ENCODE peak calls at places on chromosomes 7 and 10, in six cellular contexts. O, A, T, R, M and S are unnamed samples. For H3K36me3 and H3K27me3, the result is how much of the 10 kb centered on the place peaks cover.

GRCh38 chr10:35752469-35753450 is 110.7 kb upstream of the FZD8 start:
- DNase-seq in O (no peak), A (no peak), T (peak), R (no peak), M (peak), S (no peak)

GRCh38 chr7:54705436-54705835 is 53.6 kb downstream of the SEC61G start:
- DNase-seq in O (peak), A (no peak), T (no peak), R (peak), M (no peak), S (peak)

GRCh38 chr10:123766761-123767160 is 100.6 kb downstream of the GPR26 start:
- DNase-seq in O (peak), A (no peak), T (no peak), R (no peak), M (no peak), S (no peak)

GRCh38 chr10:101829561-101830315 is 11.5 kb upstream of the OGA start:
- DNase-seq in O (peak), A (peak), T (peak), R (no peak), M (peak), S (peak)

GRCh38 chr7:128919241-128919640 is 8.7 kb upstream of the KCP start:
- DNase-seq in O (no peak), A (no peak), T (no peak), R (no peak), M (no peak), S (no peak)

GRCh38 chr7:16891338-16891737 is 9.6 kb upstream of the AGR3 start:
- DNase-seq in O (peak), A (peak), T (no peak), R (peak), M (no peak), S (no peak)

GRCh38 chr7:99618726-99619125 is 2.0 kb downstream of the ZSCAN25 start:
- DNase-seq in O (peak), A (no peak), T (no peak), R (no peak), M (no peak), S (no peak)

GRCh38 chr7:111082351-111082750 is 8.6 kb upstream of the LRRN3 start:
- DNase-seq in O (peak), A (no peak), T (no peak), R (no peak), M (no peak), S (no peak)

GRCh38 chr10:31595992-31596391 is 277.0 kb downstream of the ZEB1 start:
- DNase-seq in O (no peak), A (no peak), T (no peak), R (no peak), M (no peak), S (no peak)

GRCh38 chr7:149882264-149883048 is 8.7 kb downstream of the ATP6V0E2 start:
- DNase-seq in O (no peak), A (no peak), T (no peak), R (no peak), M (no peak), S (no peak)

GRCh38 chr7:80488851-80489370 is 23.0 kb downstream of the GNAT3 start:
- DNase-seq in O (no peak), A (no peak), T (no peak), R (no peak), M (no peak), S (no peak)

GRCh38 chr7:66188645-66189044 is 16.5 kb upstream of the TPST1 start:
- DNase-seq in O (no peak), A (no peak), T (no peak), R (no peak), M (no peak), S (no peak)

GRCh38 chr10:80204193-80204714 is 1.1 kb downstream of the ANXA11 start:
- DNase-seq in O (peak), A (no peak), T (peak), R (no peak), M (peak), S (no peak)

GRCh38 chr7:133053321-133053891 is 28.5 kb downstream of the CHCHD3 start:
- DNase-seq in O (peak), A (no peak), T (no peak), R (no peak), M (no peak), S (no peak)

GRCh38 chr7:47757946-47758371 is 176.0 kb upstream of the TNS3 start:
- DNase-seq in O (peak), A (no peak), T (peak), R (no peak), M (peak), S (peak)

GRCh38 chr7:100679129-100679926 is 5.8 kb downstream of the GNB2 start:
- DNase-seq in O (peak), A (no peak), T (no peak), R (no peak), M (no peak), S (no peak)

GRCh38 chr10:23186697-23187096 is 5.4 kb upstream of the PTF1A start:
- DNase-seq in O (no peak), A (no peak), T (no peak), R (no peak), M (no peak), S (no peak)

GRCh38 chr7:106050002-106050742 is 61.9 kb downstream of the SYPL1 start:
- DNase-seq in O (peak), A (no peak), T (no peak), R (no peak), M (no peak), S (peak)

GRCh38 chr7:7475601-7476000 is 60.1 kb downstream of the COL28A1 start:
- DNase-seq in O (peak), A (no peak), T (no peak), R (no peak), M (no peak), S (no peak)

GRCh38 chr10:61294131-61294530 is 159.1 kb downstream of the TMEM26 start:
- DNase-seq in O (no peak), A (no peak), T (no peak), R (no peak), M (no peak), S (no peak)

GRCh38 chr7:22302951-22303423 is 54.0 kb downstream of the RAPGEF5 start:
- DNase-seq in O (peak), A (no peak), T (no peak), R (no peak), M (no peak), S (no peak)

GRCh38 chr7:47253650-47254080 is 328.2 kb downstream of the TNS3 start:
- DNase-seq in O (peak), A (no peak), T (peak), R (peak), M (peak), S (peak)

GRCh38 chr10:93670372-93670771 is 32.0 kb downstream of the FRA10AC1 start:
- DNase-seq in O (no peak), A (no peak), T (no peak), R (no peak), M (no peak), S (no peak)

GRCh38 chr10:93672890-93673289 is 29.5 kb downstream of the FRA10AC1 start:
- DNase-seq in O (no peak), A (no peak), T (no peak), R (no peak), M (no peak), S (no peak)

GRCh38 chr10:93671042-93671441 is 31.4 kb downstream of the FRA10AC1 start:
- DNase-seq in O (no peak), A (no peak), T (no peak), R (no peak), M (no peak), S (no peak)

GRCh38 chr10:93672022-93672678 is 30.2 kb downstream of the FRA10AC1 start:
- DNase-seq in O (no peak), A (no peak), T (no peak), R (no peak), M (no peak), S (no peak)

GRCh38 chr10:93673791-93674190 is 28.6 kb downstream of the FRA10AC1 start:
- DNase-seq in O (no peak), A (no peak), T (no peak), R (no peak), M (no peak), S (no peak)
- H3K36me3 ChIP-seq in O (half or more), A (under half), T (half or more), R (under half), M (half or more), S (under half)

GRCh38 chr10:49242604-49243003 is 54.4 kb upstream of the TMEM273 start:
- DNase-seq in O (no peak), A (no peak), T (no peak), R (no peak), M (peak), S (peak)
- H3K27me3 ChIP-seq in O (half or more), A (under half), T (under half), R (under half), M (under half), S (under half)

GRCh38 chr7:35889001-35889400 is 88.1 kb downstream of the SEPTIN7 start:
- DNase-seq in O (no peak), A (no peak), T (no peak), R (no peak), M (no peak), S (no peak)
- H3K36me3 ChIP-seq in O (under half), A (under half), T (half or more), R (under half), M (half or more), S (under half)

DNA sequence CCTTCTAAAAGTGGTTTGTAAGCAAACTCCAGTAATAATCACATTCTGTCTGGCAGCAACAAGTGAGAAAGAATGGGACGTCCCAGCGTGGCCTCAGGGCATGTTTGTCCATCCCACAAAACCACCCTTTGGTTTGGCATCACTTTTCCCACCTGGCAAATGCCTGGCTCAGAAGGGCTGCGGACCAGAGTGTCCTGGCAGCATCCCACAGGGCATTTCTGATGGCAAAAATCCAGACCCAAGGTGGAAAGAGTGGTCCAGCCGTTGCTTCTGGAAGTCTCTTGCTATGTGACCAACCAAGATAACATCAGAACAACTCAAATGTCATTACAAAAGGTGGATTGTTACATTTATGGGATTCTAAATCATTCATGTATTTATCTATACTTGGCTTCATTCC is 174.4 kb downstream of the CREB5 start:
- DNase-seq in O (no peak), A (no peak), T (no peak), R (no peak), M (no peak), S (no peak)
- H3K27me3 ChIP-seq in O (under half), A (under half), T (under half), R (under half), M (under half), S (under half)

DNA sequence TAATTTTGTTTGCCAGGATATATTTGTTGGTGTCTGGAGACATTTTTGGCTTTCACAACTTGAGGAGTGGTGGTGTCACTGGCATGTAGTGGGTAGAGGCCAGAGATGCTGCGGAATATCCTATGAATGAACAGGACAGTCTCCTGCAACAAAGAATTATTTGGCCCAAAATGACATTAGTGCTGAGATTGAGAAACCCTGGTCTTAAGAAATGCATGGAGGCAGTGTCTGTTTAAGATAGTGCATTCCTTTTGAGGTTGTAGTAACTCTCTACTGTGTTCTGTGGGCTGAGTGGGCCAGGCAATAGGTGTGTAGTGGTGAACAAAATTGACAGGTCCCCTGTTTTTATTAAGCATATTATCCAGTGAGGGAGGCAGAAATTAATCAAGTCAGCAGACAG is 165.5 kb downstream of the CDK14 start:
- DNase-seq in O (peak), A (no peak), T (no peak), R (no peak), M (no peak), S (no peak)
- H3K36me3 ChIP-seq in O (under half), A (under half), T (under half), R (under half), M (under half), S (under half)